ENCODE peak calls at places on chromosomes 1 and 21, in eight cellular contexts. W, A, E, Q, I, M, Y and J are unnamed samples.

GRCh38 chr1:203672354-203672753 is 45.7 kb downstream of the ATP2B4 start:
- DNase-seq in W (peak; percentile 64), A (no peak), E (peak; percentile 64), Q (no peak), I (peak; percentile 72), M (no peak), Y (no peak), J (no peak)

GRCh38 chr1:107782192-107782845 is 182.7 kb downstream of the VAV3 start:
- DNase-seq in W (no peak), A (no peak), E (peak; percentile 61), Q (no peak), I (peak; percentile 70), M (peak; percentile 48), Y (no peak), J (peak; percentile 4)

GRCh38 chr1:163528710-163529348 is 207.1 kb downstream of the NUF2 start:
- DNase-seq in W (no peak), A (no peak), E (peak; percentile 46), Q (no peak), I (peak; percentile 7), M (peak; percentile 24), Y (peak; percentile 19), J (no peak)

GRCh38 chr1:56080123-56080522 is 499.2 kb downstream of the PLPP3 start:
- DNase-seq in W (no peak), A (no peak), E (no peak), Q (no peak), I (no peak), M (peak; percentile 63), Y (no peak), J (no peak)

GRCh38 chr1:207991331-207991914 is 80.5 kb upstream of the CD34 start:
- DNase-seq in W (no peak), A (no peak), E (no peak), Q (no peak), I (no peak), M (no peak), Y (no peak), J (no peak)

GRCh38 chr1:38123356-38123755 is 76.8 kb upstream of the POU3F1 start:
- DNase-seq in W (no peak), A (no peak), E (no peak), Q (no peak), I (no peak), M (peak; percentile 88), Y (no peak), J (no peak)

GRCh38 chr1:20302093-20302471 is 11.4 kb downstream of the VWA5B1 start:
- DNase-seq in W (no peak), A (no peak), E (no peak), Q (no peak), I (peak; percentile 16), M (peak; percentile 56), Y (no peak), J (no peak)

GRCh38 chr1:204341380-204341779 is 18.3 kb downstream of the PLEKHA6 start:
- DNase-seq in W (no peak), A (no peak), E (no peak), Q (no peak), I (no peak), M (no peak), Y (no peak), J (no peak)

GRCh38 chr1:245946905-245947304 is 560.2 kb downstream of the SMYD3 start:
- DNase-seq in W (no peak), A (no peak), E (no peak), Q (no peak), I (no peak), M (no peak), Y (peak; percentile 23), J (no peak)

GRCh38 chr21:36707763-36708511 is 9.0 kb downstream of the SIM2 start:
- DNase-seq in W (no peak), A (no peak), E (no peak), Q (no peak), I (no peak), M (no peak), Y (no peak), J (no peak)

GRCh38 chr1:173113015-173113741 is 62.4 kb upstream of the TNFSF18 start:
- DNase-seq in W (no peak), A (no peak), E (no peak), Q (no peak), I (no peak), M (peak; percentile 96), Y (no peak), J (peak; percentile 49)

GRCh38 chr1:116122955-116123757 is 12.0 kb downstream of the MAB21L3 start:
- DNase-seq in W (no peak), A (no peak), E (no peak), Q (no peak), I (no peak), M (peak; percentile 79), Y (no peak), J (peak; percentile 72)

GRCh38 chr1:107883562-107883961 is 81.4 kb downstream of the VAV3 start:
- DNase-seq in W (peak; percentile 23), A (no peak), E (peak; percentile 74), Q (no peak), I (no peak), M (no peak), Y (no peak), J (no peak)

GRCh38 chr1:41530411-41530810 is 45.9 kb upstream of the EDN2 start:
- DNase-seq in W (peak; percentile 2), A (no peak), E (no peak), Q (no peak), I (no peak), M (no peak), Y (no peak), J (no peak)

GRCh38 chr1:81806432-81806770 is 5.7 kb downstream of the ADGRL2 start:
- DNase-seq in W (no peak), A (no peak), E (no peak), Q (no peak), I (no peak), M (no peak), Y (no peak), J (no peak)

GRCh38 chr21:21010698-21011097 is 12.5 kb downstream of the NCAM2 start:
- DNase-seq in W (no peak), A (no peak), E (no peak), Q (no peak), I (no peak), M (no peak), Y (no peak), J (no peak)

GRCh38 chr1:46043491-46044017 is 88.9 kb downstream of the PIK3R3 start:
- DNase-seq in W (no peak), A (peak; percentile 41), E (no peak), Q (no peak), I (no peak), M (no peak), Y (no peak), J (no peak)

GRCh38 chr1:172585348-172585747 is 52.4 kb downstream of the SUCO start:
- DNase-seq in W (no peak), A (no peak), E (no peak), Q (no peak), I (no peak), M (peak; percentile 90), Y (no peak), J (peak; percentile 14)

GRCh38 chr1:119046429-119047039 is 58.4 kb upstream of the TBX15 start:
- DNase-seq in W (no peak), A (no peak), E (no peak), Q (no peak), I (no peak), M (peak; percentile 59), Y (no peak), J (peak; percentile 63)
- H3K4me3 ChIP-seq in W (no peak overlapping the region), A (no peak overlapping the region), E (no peak overlapping the region), Q (peak overlapping the region; percentile 26), I (no peak overlapping the region), M (no peak overlapping the region), Y (no peak overlapping the region), J (no peak overlapping the region)

DNA sequence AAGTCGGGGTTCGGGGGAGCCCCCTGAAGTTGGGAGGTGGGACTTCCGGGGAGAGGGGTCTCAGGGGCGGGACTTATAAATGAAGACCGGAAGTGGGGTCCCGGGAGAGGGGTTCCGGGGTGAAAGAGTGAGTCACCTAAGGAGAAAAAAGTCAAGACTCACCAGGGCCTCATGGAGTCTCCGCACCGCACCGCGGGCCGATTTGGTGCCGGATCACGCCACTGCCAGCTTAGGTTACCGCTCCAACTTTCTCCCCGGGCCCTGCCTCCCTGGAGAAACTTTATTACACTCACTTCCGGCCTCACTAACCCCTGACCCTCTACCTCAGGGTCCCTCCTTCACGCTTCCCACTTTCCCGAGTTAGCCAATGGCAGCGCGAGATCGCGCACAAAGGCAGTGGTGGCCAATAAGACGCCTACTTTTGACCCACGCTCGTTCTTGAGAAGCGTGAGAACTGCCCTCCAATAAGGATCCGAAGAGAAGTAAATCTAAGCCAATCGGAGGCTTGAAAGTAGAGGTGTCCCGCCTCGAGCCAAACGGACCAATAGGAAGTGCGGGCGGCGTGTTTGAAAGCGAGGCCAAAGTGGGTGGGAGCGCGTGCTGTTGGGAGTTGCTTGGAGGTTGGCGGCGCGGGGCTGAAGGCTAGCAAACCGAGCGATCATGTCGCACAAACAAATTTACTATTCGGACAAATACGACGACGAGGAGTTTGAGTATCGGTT is at the start of gene CKS1B:
- DNase-seq in W (peak; percentile 98), A (peak; percentile 98), E (peak; percentile 100), Q (peak; percentile 95), I (peak; percentile 98), M (peak; percentile 100), Y (peak; percentile 97), J (peak; percentile 100)
- H3K4me3 ChIP-seq in W (peak within 1 kb of the TSS; percentile 76), A (peak within 1 kb of the TSS; percentile 95), E (peak within 1 kb of the TSS; percentile 48), Q (peak within 1 kb of the TSS; percentile 83), I (peak within 1 kb of the TSS; percentile 75), M (peak within 1 kb of the TSS; percentile 59), Y (peak within 1 kb of the TSS; percentile 77), J (peak within 1 kb of the TSS; percentile 72)

DNA sequence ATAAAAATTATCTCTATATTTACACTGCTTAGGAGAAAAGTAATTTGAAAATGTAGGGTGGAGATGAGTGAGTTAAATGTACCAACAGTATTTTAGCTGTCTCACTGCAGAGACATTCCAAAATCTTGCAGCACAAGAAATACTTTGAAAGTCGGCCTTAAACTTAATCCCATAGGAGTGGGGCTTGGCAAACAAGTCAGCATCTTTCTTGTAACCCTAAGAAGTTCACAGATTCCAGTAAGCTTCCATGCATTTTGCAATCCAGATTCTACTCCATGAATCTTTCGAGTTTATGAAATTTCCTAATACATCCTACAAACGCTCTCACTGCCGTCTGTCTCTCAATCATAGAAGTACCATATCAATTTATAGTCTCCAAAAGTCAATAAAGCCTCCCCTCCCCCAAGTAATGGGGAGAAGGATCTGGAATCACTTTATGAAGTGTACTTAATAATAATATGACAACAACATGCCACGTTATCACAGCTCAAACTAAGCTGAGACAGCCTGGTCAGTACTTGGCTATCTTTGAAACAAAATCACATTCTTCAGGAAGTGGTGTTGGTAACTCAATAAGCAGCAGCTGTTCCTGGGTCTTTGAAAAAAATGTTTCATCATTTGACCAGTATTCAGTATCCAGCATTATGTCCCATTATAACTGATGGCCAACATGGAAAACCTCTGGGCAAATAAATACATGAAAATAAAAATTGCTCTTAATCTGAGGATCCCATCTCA is 317.4 kb upstream of the RUNX1 start:
- DNase-seq in W (peak; percentile 37), A (no peak), E (no peak), Q (no peak), I (peak; percentile 66), M (no peak), Y (no peak), J (peak; percentile 93)
- H3K4me3 ChIP-seq in W (no peak overlapping the region), A (no peak overlapping the region), E (no peak overlapping the region), Q (no peak overlapping the region), I (no peak overlapping the region), M (no peak overlapping the region), Y (no peak overlapping the region), J (no peak overlapping the region)

GRCh38 chr1:164754088-164754600 is 195.2 kb downstream of the PBX1 start:
- DNase-seq in W (peak; percentile 63), A (no peak), E (no peak), Q (no peak), I (peak; percentile 54), M (peak; percentile 29), Y (peak; percentile 69), J (no peak)
- H3K4me3 ChIP-seq in W (peak overlapping the region; percentile 49), A (no peak overlapping the region), E (no peak overlapping the region), Q (peak overlapping the region; percentile 69), I (peak overlapping the region; percentile 43), M (no peak overlapping the region), Y (no peak overlapping the region), J (no peak overlapping the region)

GRCh38 chr1:32876341-32877210 is 5.9 kb upstream of the FNDC5 start:
- DNase-seq in W (no peak), A (no peak), E (peak; percentile 61), Q (no peak), I (no peak), M (peak; percentile 29), Y (no peak), J (no peak)
- H3K4me3 ChIP-seq in W (no peak overlapping the region), A (no peak overlapping the region), E (no peak overlapping the region), Q (no peak overlapping the region), I (no peak overlapping the region), M (no peak overlapping the region), Y (no peak overlapping the region), J (no peak overlapping the region)